ENCODE peak calls at places on chromosomes 6 and 20, in seven cellular contexts. S is upper lobe of right lung; G is neuronal stem cell; R is uterus; B is fibroblast of lung; N is CD8-positive, alpha-beta T cell; D is colonic mucosa. W is an unnamed sample. For H3K27me3, the result is how much of the 10 kb centered on the place peaks cover.

GRCh38 chr6:32854376-32855178 is 585 bp downstream of the PSMB9 start:
- DNase-seq in S (no peak), G (no peak), R (peak), B (peak), N (peak), D (peak), W (no peak)

GRCh38 chr6:2351807-2352431 is 106.5 kb upstream of the GMDS start:
- DNase-seq in S (no peak), G (no peak), R (no peak), B (peak), N (no peak), D (no peak), W (no peak)

GRCh38 chr6:16496982-16497823 is 258.8 kb downstream of the GMPR start:
- DNase-seq in S (no peak), G (no peak), R (no peak), B (peak), N (no peak), D (no peak), W (no peak)

GRCh38 chr6:91715171-91715805 is 1128.4 kb upstream of the MAP3K7 start:
- DNase-seq in S (no peak), G (no peak), R (no peak), B (no peak), N (no peak), D (no peak), W (no peak)

GRCh38 chr6:52154381-52154780 is 31.8 kb upstream of the IL17A start:
- DNase-seq in S (no peak), G (no peak), R (no peak), B (no peak), N (no peak), D (no peak), W (no peak)

GRCh38 chr20:4730782-4731181 is 9.1 kb downstream of the PRND start:
- DNase-seq in S (no peak), G (no peak), R (no peak), B (peak), N (no peak), D (no peak), W (no peak)

GRCh38 chr6:147135211-147135672 is 69.0 kb upstream of the STXBP5 start:
- DNase-seq in S (no peak), G (no peak), R (no peak), B (peak), N (no peak), D (no peak), W (peak)

GRCh38 chr20:3858689-3859088 is 12.1 kb downstream of the MAVS start:
- DNase-seq in S (no peak), G (no peak), R (no peak), B (no peak), N (no peak), D (no peak), W (no peak)

GRCh38 chr6:84072452-84072997 is 39.0 kb downstream of the MRAP2 start:
- DNase-seq in S (no peak), G (no peak), R (no peak), B (no peak), N (no peak), D (no peak), W (no peak)

GRCh38 chr20:51969191-51969590 is 166.9 kb upstream of the SALL4 start:
- DNase-seq in S (no peak), G (no peak), R (no peak), B (no peak), N (no peak), D (no peak), W (no peak)

GRCh38 chr6:124960757-124961467 is 1.3 kb upstream of the RNF217 start:
- DNase-seq in S (no peak), G (no peak), R (no peak), B (no peak), N (no peak), D (no peak), W (no peak)

GRCh38 chr6:33927112-33927511 is 123.3 kb upstream of the MLN start:
- DNase-seq in S (no peak), G (no peak), R (no peak), B (no peak), N (no peak), D (no peak), W (no peak)

GRCh38 chr20:32527052-32527446 is 58.1 kb downstream of the NOL4L start:
- DNase-seq in S (no peak), G (no peak), R (no peak), B (no peak), N (no peak), D (no peak), W (no peak)

GRCh38 chr20:7770578-7770977 is 169.7 kb downstream of the HAO1 start:
- DNase-seq in S (no peak), G (no peak), R (no peak), B (no peak), N (no peak), D (no peak), W (no peak)

GRCh38 chr6:32885698-32886286 is 31.8 kb downstream of the PSMB9 start:
- DNase-seq in S (no peak), G (peak), R (no peak), B (peak), N (no peak), D (no peak), W (no peak)

GRCh38 chr20:60222497-60222896 is 264.3 kb downstream of the CDH26 start:
- DNase-seq in S (no peak), G (no peak), R (no peak), B (no peak), N (no peak), D (no peak), W (no peak)

GRCh38 chr20:40563296-40563950 is 125.6 kb downstream of the MAFB start:
- DNase-seq in S (peak), G (no peak), R (no peak), B (peak), N (no peak), D (peak), W (peak)

GRCh38 chr20:8974009-8974708 is 94.7 kb upstream of the PLCB4 start:
- DNase-seq in S (no peak), G (no peak), R (no peak), B (no peak), N (no peak), D (no peak), W (no peak)

GRCh38 chr6:113281014-113281810 is 575.9 kb upstream of the MARCKS start:
- DNase-seq in S (no peak), G (no peak), R (no peak), B (peak), N (no peak), D (no peak), W (no peak)

GRCh38 chr6:73340048-73340447 is 14.0 kb downstream of the DPPA5 start:
- DNase-seq in S (no peak), G (no peak), R (no peak), B (no peak), N (no peak), D (no peak), W (no peak)

GRCh38 chr6:11730645-11731044 is 48.0 kb downstream of the ADTRP start:
- DNase-seq in S (no peak), G (no peak), R (no peak), B (no peak), N (no peak), D (no peak), W (no peak)

GRCh38 chr6:112040933-112041332 is 13.0 kb upstream of the CCN6 start:
- DNase-seq in S (no peak), G (no peak), R (no peak), B (no peak), N (no peak), D (no peak), W (no peak)

GRCh38 chr6:88867841-88868558 is 95.4 kb downstream of the RNGTT start:
- DNase-seq in S (no peak), G (no peak), R (no peak), B (no peak), N (no peak), D (no peak), W (no peak)

GRCh38 chr6:106476326-106477105 is 116.0 kb downstream of the CRYBG1 start:
- DNase-seq in S (no peak), G (no peak), R (no peak), B (peak), N (no peak), D (no peak), W (no peak)

GRCh38 chr20:14616003-14616402 is 278.6 kb upstream of the FLRT3 start:
- DNase-seq in S (no peak), G (no peak), R (no peak), B (no peak), N (no peak), D (no peak), W (no peak)

GRCh38 chr6:118656822-118657451 is 5.5 kb upstream of the CEP85L start:
- DNase-seq in S (no peak), G (no peak), R (no peak), B (no peak), N (no peak), D (no peak), W (no peak)

GRCh38 chr6:166556871-166557322 is 29.6 kb downstream of the RAMACL start:
- DNase-seq in S (peak), G (no peak), R (peak), B (peak), N (no peak), D (peak), W (peak)

GRCh38 chr20:23096986-23097520 is 10.9 kb upstream of the CD93 start:
- DNase-seq in S (no peak), G (no peak), R (no peak), B (no peak), N (no peak), D (no peak), W (no peak)

GRCh38 chr6:170051229-170052172 is 239.4 kb downstream of the DLL1 start:
- DNase-seq in S (peak), G (no peak), R (peak), B (no peak), N (no peak), D (no peak), W (peak)

GRCh38 chr20:44068780-44069191 is 118.2 kb downstream of the JPH2 start:
- DNase-seq in S (peak), G (no peak), R (no peak), B (no peak), N (no peak), D (no peak), W (no peak)

GRCh38 chr20:48094944-48095343 is 309.7 kb upstream of the SULF2 start:
- DNase-seq in S (no peak), G (no peak), R (no peak), B (no peak), N (no peak), D (no peak), W (no peak)

GRCh38 chr6:114304304-114304887 is 38.4 kb downstream of the HS3ST5 start:
- DNase-seq in S (no peak), G (no peak), R (no peak), B (peak), N (no peak), D (no peak), W (no peak)

GRCh38 chr6:16361121-16361520 is 122.7 kb downstream of the GMPR start:
- DNase-seq in S (no peak), G (no peak), R (no peak), B (no peak), N (no peak), D (no peak), W (no peak)

GRCh38 chr6:143595256-143596036 is 82.3 kb upstream of the PHACTR2 start:
- DNase-seq in S (no peak), G (no peak), R (no peak), B (no peak), N (no peak), D (no peak), W (no peak)

GRCh38 chr6:143592335-143592734 is 80.8 kb upstream of the FUCA2 start:
- DNase-seq in S (no peak), G (no peak), R (no peak), B (peak), N (no peak), D (no peak), W (no peak)

GRCh38 chr6:143591441-143591840 is 79.9 kb upstream of the FUCA2 start:
- DNase-seq in S (no peak), G (no peak), R (no peak), B (no peak), N (no peak), D (no peak), W (no peak)

GRCh38 chr6:143596857-143597256 is 80.9 kb upstream of the PHACTR2 start:
- DNase-seq in S (no peak), G (no peak), R (peak), B (peak), N (no peak), D (no peak), W (no peak)

GRCh38 chr6:143594647-143595046 is 83.1 kb upstream of the PHACTR2 start:
- DNase-seq in S (no peak), G (no peak), R (no peak), B (no peak), N (no peak), D (no peak), W (no peak)
- H3K27ac ChIP-seq in S (no peak), G (no peak), R (no peak), B (no peak), N (no peak), D (no peak), W (no peak)

DNA sequence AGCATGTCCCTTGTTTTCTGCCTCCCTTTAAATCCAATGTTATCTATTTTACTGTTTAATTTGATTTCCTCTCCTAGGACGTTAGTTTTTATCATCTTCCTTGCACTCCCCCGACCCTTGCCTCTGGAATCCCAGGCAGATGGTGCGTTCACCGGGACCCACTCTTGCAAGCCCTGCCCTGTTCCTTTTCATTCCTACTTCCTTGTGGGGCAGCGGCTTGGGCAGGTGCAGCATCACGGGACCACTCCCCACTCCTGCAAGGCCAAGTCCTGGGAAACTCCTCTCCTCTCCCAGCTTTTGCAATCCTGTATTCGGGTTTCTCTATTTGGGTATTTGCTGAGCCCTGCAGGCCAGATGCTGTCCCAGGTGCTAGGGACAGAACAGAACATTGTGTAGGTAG is 5.8 kb upstream of the CDH4 start:
- DNase-seq in S (no peak), G (no peak), R (no peak), B (no peak), N (no peak), D (no peak), W (peak)
- H3K27me3 ChIP-seq in S (under half), G (under half), R (under half), B (under half), N (under half), D (under half), W (half or more)

GRCh38 chr6:31356216-31356945 is 598 bp downstream of the HLA-B start:
- DNase-seq in S (peak), G (no peak), R (peak), B (peak), N (no peak), D (peak), W (no peak)
- H3K27ac ChIP-seq in S (peak), G (no peak), R (peak), B (peak), N (peak), D (peak), W (no peak)

GRCh38 chr20:37424062-37424851 is 78.3 kb downstream of the SRC start:
- DNase-seq in S (no peak), G (no peak), R (no peak), B (no peak), N (no peak), D (no peak), W (no peak)

GRCh38 chr20:37430044-37430443 is 84.1 kb downstream of the SRC start:
- DNase-seq in S (no peak), G (no peak), R (no peak), B (no peak), N (no peak), D (no peak), W (no peak)

GRCh38 chr20:37426106-37426505 is 80.2 kb downstream of the SRC start:
- DNase-seq in S (no peak), G (no peak), R (no peak), B (no peak), N (no peak), D (no peak), W (peak)

GRCh38 chr20:37425103-37425625 is 79.2 kb downstream of the SRC start:
- DNase-seq in S (no peak), G (no peak), R (no peak), B (no peak), N (no peak), D (no peak), W (peak)

GRCh38 chr20:37426978-37427377 is 81.0 kb downstream of the SRC start:
- DNase-seq in S (no peak), G (no peak), R (no peak), B (no peak), N (no peak), D (no peak), W (peak)
- H3K27me3 ChIP-seq in S (under half), G (under half), R (under half), B (under half), N (under half), D (under half), W (under half)

GRCh38 chr6:144148891-144149290 is 1.4 kb upstream of the STX11 start:
- DNase-seq in S (no peak), G (no peak), R (no peak), B (peak), N (no peak), D (no peak), W (no peak)

GRCh38 chr6:144150673-144151009 is 324 bp downstream of the STX11 start:
- DNase-seq in S (peak), G (peak), R (no peak), B (peak), N (peak), D (no peak), W (no peak)

GRCh38 chr6:144149558-144149893 is 791 bp upstream of the STX11 start:
- DNase-seq in S (peak), G (no peak), R (no peak), B (no peak), N (no peak), D (peak), W (no peak)

GRCh38 chr6:144151010-144151727 is 852 bp downstream of the STX11 start:
- DNase-seq in S (no peak), G (no peak), R (no peak), B (peak), N (peak), D (peak), W (no peak)

GRCh38 chr6:144149894-144150672 is at the start of gene STX11:
- DNase-seq in S (peak), G (peak), R (peak), B (peak), N (peak), D (peak), W (no peak)
- H3K27ac ChIP-seq in S (peak), G (no peak), R (peak), B (no peak), N (peak), D (peak), W (no peak)

DNA sequence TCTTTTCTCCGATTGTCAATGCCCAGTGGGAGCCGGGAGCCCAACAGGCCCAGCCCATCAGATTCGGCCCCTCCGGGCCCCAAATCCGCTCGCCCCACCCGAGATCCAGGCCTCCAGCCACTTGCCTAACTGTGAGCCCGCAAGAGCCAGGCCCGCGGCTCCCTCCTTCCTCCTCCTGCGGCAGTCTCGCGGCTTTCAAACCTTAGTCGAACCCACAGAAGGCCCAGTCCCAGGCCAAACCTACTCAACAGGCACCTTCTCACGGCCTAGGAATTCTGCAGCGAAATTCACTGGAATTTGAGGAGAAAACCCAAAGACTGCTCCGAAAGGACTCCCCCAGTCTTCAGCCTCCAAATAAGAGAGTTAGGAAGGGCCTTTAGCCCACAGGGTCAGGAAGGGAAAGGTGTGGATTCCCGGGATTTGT is 2.8 kb upstream of the TFAP2A start:
- DNase-seq in S (no peak), G (no peak), R (no peak), B (no peak), N (no peak), D (no peak), W (peak)
- H3K27me3 ChIP-seq in S (half or more), G (half or more), R (under half), B (half or more), N (half or more), D (half or more), W (under half)

GRCh38 chr20:58623579-58624473 is 27.3 kb upstream of the STX16 start:
- DNase-seq in S (no peak), G (no peak), R (peak), B (peak), N (no peak), D (no peak), W (peak)
- H3K27ac ChIP-seq in S (no peak), G (no peak), R (peak), B (peak), N (no peak), D (no peak), W (peak)

GRCh38 chr6:26372308-26373144 is 7.5 kb downstream of the BTN3A2 start:
- DNase-seq in S (no peak), G (no peak), R (no peak), B (no peak), N (no peak), D (no peak), W (no peak)
- H3K27me3 ChIP-seq in S (under half), G (under half), R (under half), B (under half), N (under half), D (under half), W (under half)

GRCh38 chr6:64254558-64254957 is 619.0 kb downstream of the PHF3 start:
- DNase-seq in S (no peak), G (no peak), R (no peak), B (no peak), N (no peak), D (no peak), W (no peak)

GRCh38 chr6:64252256-64252655 is 616.7 kb downstream of the PHF3 start:
- DNase-seq in S (no peak), G (no peak), R (no peak), B (no peak), N (no peak), D (no peak), W (no peak)

GRCh38 chr6:64255000-64255399 is 619.4 kb downstream of the PHF3 start:
- DNase-seq in S (no peak), G (no peak), R (no peak), B (no peak), N (no peak), D (no peak), W (no peak)

GRCh38 chr6:64249129-64249528 is 613.5 kb downstream of the PHF3 start:
- DNase-seq in S (no peak), G (no peak), R (no peak), B (peak), N (no peak), D (no peak), W (no peak)

GRCh38 chr6:64250126-64250525 is 614.5 kb downstream of the PHF3 start:
- DNase-seq in S (no peak), G (no peak), R (no peak), B (peak), N (no peak), D (no peak), W (no peak)
- H3K27ac ChIP-seq in S (no peak), G (no peak), R (no peak), B (no peak), N (no peak), D (no peak), W (no peak)

W was measured in RWPE2.